ENCODE peak calls at places on chromosomes 5 and 9, in ten cellular contexts. U is tibial artery, T is testis, K is mammary epithelial cell, Y is lower leg skin, F is A549, P is GM23338, J is kidney, A is cardiac muscle cell, M is OCI-LY7. O is an unnamed sample.

GRCh38 chr5:77958642-77959315 is 182.6 kb upstream of the TBCA start:
- DNase-seq in F (no peak), M (no peak), T (no peak), U (no peak), P (peak; percentile 74), A (no peak), K (no peak), J (no peak), Y (no peak), O (no peak)

GRCh38 chr5:116859666-116860320 is 285.2 kb upstream of the SEMA6A start:
- DNase-seq in Y (no peak), F (no peak), T (no peak), J (no peak), U (no peak), P (no peak), M (no peak), K (no peak), A (peak; percentile 37), O (no peak)

GRCh38 chr5:149561848-149562247 is 10.6 kb upstream of the CSNK1A1 start:
- DNase-seq in Y (no peak), J (no peak), U (no peak), A (peak; percentile 95), T (no peak), K (peak; percentile 92), P (peak; percentile 80), M (peak; percentile 17), F (peak; percentile 88), O (peak; percentile 90)

GRCh38 chr5:32312194-32312681 is 501 bp downstream of the MTMR12 start:
- DNase-seq in A (peak; percentile 81), P (peak; percentile 68), M (peak; percentile 73), T (peak; percentile 81), U (peak; percentile 64), J (peak; percentile 91), Y (no peak), F (peak; percentile 37), K (peak; percentile 53), O (no peak)

GRCh38 chr9:37324261-37324683 is 98.2 kb upstream of the GRHPR start:
- DNase-seq in J (no peak), U (no peak), M (peak; percentile 80), Y (no peak), K (no peak), T (no peak), P (no peak), F (no peak), A (peak; percentile 6), O (no peak)

GRCh38 chr5:58108507-58108906 is 351.4 kb downstream of the PLK2 start:
- DNase-seq in T (no peak), F (no peak), A (no peak), K (no peak), M (no peak), U (no peak), P (no peak), Y (no peak), J (no peak), O (no peak)

GRCh38 chr5:172133359-172134029 is 54.5 kb downstream of the STK10 start:
- DNase-seq in J (no peak), K (peak; percentile 91), F (no peak), T (no peak), M (no peak), Y (peak; percentile 58), U (peak; percentile 65), P (no peak), A (peak; percentile 93), O (peak; percentile 32)

GRCh38 chr5:177550120-177550519 is 4.2 kb downstream of the FAM193B start:
- DNase-seq in P (no peak), F (no peak), J (no peak), A (no peak), U (no peak), Y (no peak), M (no peak), T (no peak), K (no peak), O (no peak)

GRCh38 chr5:151182501-151182900 is 24.9 kb upstream of the ANXA6 start:
- DNase-seq in K (no peak), M (no peak), T (no peak), J (no peak), P (no peak), U (no peak), A (no peak), Y (no peak), F (no peak), O (no peak)

GRCh38 chr9:21709464-21710058 is 92.9 kb upstream of the MTAP start:
- DNase-seq in M (peak; percentile 69), J (no peak), U (peak; percentile 79), K (peak; percentile 57), F (peak; percentile 74), Y (peak; percentile 67), A (peak; percentile 73), T (peak; percentile 87), P (peak; percentile 89), O (peak; percentile 54)

GRCh38 chr9:105103776-105104175 is 140.7 kb upstream of the SLC44A1 start:
- DNase-seq in J (no peak), F (peak; percentile 44), P (no peak), A (no peak), M (no peak), K (peak; percentile 24), Y (no peak), T (no peak), U (no peak), O (no peak)

GRCh38 chr9:20302229-20302628 is 320.1 kb downstream of the MLLT3 start:
- DNase-seq in K (no peak), F (no peak), A (no peak), M (no peak), T (no peak), Y (no peak), U (no peak), P (peak; percentile 63), J (no peak), O (no peak)

DNA sequence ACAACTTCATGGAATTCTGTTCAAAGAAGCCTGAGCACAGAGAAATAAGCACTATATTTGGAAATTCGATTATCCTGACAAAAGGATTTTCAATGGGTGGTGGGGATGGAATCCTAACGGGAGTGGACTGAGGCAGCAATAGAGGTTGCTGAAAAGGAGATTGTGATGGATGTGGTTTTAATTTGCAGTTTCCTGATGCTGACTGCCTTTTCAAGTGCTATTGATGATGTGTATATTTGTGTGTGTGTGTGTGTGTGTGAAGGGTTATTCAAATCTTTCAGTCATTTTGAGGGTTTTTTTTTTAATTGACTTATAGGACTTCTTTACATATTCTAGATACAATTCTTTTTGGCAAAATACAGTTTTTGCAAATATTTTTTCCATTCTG is 614.5 kb downstream of the HINT1 start:
- DNase-seq in K (no peak), J (no peak), F (no peak), Y (no peak), P (no peak), U (no peak), M (no peak), A (no peak), T (no peak), O (no peak)
- H3K4me3 ChIP-seq in K (peak overlapping the region; percentile 5), J (no peak overlapping the region), F (no peak overlapping the region), Y (no peak overlapping the region), P (no peak overlapping the region), U (no peak overlapping the region), M (no peak overlapping the region), A (no peak overlapping the region), T (no peak overlapping the region), O (no peak overlapping the region)

GRCh38 chr5:7592910-7593309 is 197.0 kb downstream of the ADCY2 start:
- DNase-seq in Y (no peak), T (peak; percentile 19), M (no peak), U (no peak), P (peak; percentile 52), A (no peak), J (no peak), K (no peak), F (peak; percentile 5), O (no peak)
- TF ChIP-seq CTCF in Y (no peak), T (no peak), M (peak; percentile 65), U (no peak), P (peak; percentile 76), A (no peak), J (peak; percentile 16), K (no peak), F (peak; percentile 27), O (peak; percentile 25)

DNA sequence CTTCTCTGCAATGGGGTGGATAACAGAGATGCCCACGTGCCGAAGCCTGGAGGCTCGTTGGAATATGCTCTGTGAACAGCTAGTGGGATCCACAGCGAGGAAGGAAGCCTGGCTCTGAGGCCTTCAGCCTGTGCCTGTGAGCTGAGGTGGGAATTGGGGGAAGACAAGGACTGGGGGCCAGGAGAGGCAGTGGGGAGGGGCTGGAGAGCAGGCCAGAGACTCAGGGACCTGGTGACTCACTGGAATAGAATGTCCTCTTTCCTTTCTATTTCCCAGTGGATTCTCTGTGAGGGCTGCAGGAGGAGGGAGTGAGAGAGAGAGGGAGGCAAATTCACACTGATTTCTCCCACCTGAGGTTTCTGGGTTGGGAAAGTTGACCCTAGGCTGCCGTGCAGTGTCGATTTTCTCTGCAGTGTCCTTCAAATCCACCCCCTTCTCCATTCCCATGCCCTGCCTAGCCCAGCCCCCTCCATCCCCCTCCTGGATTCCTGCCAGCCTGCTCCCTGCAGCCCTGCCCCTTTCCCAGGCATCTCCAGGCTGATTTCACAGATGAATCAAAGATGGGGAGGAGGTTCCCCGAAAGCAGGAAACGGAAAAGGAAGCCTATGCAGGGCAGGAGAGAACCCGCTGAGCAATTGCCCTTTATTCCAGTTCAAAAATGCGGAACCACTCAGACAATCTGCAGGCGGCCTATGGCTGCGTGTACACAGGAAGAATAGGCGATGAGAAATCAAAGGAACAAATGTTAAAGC is 1.4 kb upstream of the SPAAR start:
- DNase-seq in F (peak; percentile 88), U (peak; percentile 74), J (peak; percentile 93), K (peak; percentile 74), T (peak; percentile 67), P (peak; percentile 67), Y (peak; percentile 67), M (no peak), A (peak; percentile 94), O (peak; percentile 90)
- H3K4me3 ChIP-seq in F (peak overlapping the region; percentile 12), U (peak overlapping the region; percentile 47), J (peak overlapping the region; percentile 14), K (no peak overlapping the region), T (no peak overlapping the region), P (peak overlapping the region; percentile 20), Y (no peak overlapping the region), M (no peak overlapping the region), A (no peak overlapping the region), O (no peak overlapping the region)

GRCh38 chr9:97741947-97742346 is 44.8 kb upstream of the XPA start:
- DNase-seq in K (no peak), Y (no peak), J (no peak), U (no peak), T (no peak), P (no peak), F (no peak), M (no peak), A (no peak), O (no peak)

GRCh38 chr9:97744710-97745708 is 47.9 kb upstream of the XPA start:
- DNase-seq in F (no peak), P (peak; percentile 76), M (no peak), K (no peak), J (no peak), T (no peak), U (no peak), Y (no peak), A (no peak), O (no peak)

GRCh38 chr9:97742545-97742944 is 45.4 kb upstream of the XPA start:
- DNase-seq in P (no peak), J (no peak), A (no peak), T (peak; percentile 30), U (no peak), M (no peak), K (no peak), Y (no peak), F (no peak), O (no peak)

GRCh38 chr9:97737429-97737828 is 40.3 kb upstream of the XPA start:
- DNase-seq in J (no peak), T (peak; percentile 72), P (peak; percentile 71), M (no peak), Y (no peak), A (no peak), F (peak; percentile 44), K (no peak), U (no peak), O (no peak)

GRCh38 chr9:97740848-97741821 is 44.0 kb upstream of the XPA start:
- DNase-seq in A (peak; percentile 61), K (peak; percentile 66), Y (no peak), M (no peak), U (peak; percentile 26), F (no peak), P (peak; percentile 89), J (peak; percentile 89), T (peak; percentile 61), O (no peak)
- TF ChIP-seq CTCF in A (peak; percentile 15), K (no peak), Y (no peak), M (no peak), U (no peak), F (no peak), P (peak; percentile 15), J (no peak), T (no peak), O (no peak)

O was measured in HFF-Myc.